ENCODE peak calls at places on chromosomes 3 and 15, in five cellular contexts. Q is heart right ventricle, V is fibroblast of mammary gland, I is astrocyte of the spinal cord, O is GM06990. T is an unnamed sample.

GRCh38 chr15:62306851-62307504 is 141.9 kb upstream of the C2CD4B start:
- DNase-seq in Q (peak; percentile 27), V (peak; percentile 83), I (peak; percentile 75), O (no peak), T (peak; percentile 87)

GRCh38 chr15:42650208-42651066 is 75.0 kb downstream of the STARD9 start:
- DNase-seq in Q (no peak), V (peak; percentile 89), I (peak; percentile 83), O (peak; percentile 52), T (peak; percentile 90)

GRCh38 chr3:69354948-69355347 is 30.9 kb downstream of the FRMD4B start:
- DNase-seq in Q (no peak), V (peak; percentile 37), I (no peak), O (no peak), T (no peak)

GRCh38 chr15:71254503-71254902 is 139.2 kb downstream of the THSD4 start:
- DNase-seq in Q (no peak), V (no peak), I (no peak), O (no peak), T (no peak)

GRCh38 chr3:10189557-10190374 is 25.0 kb downstream of the IRAK2 start:
- DNase-seq in Q (peak; percentile 86), V (peak; percentile 58), I (peak; percentile 25), O (no peak), T (peak; percentile 90)

GRCh38 chr3:99931059-99931458 is 113.4 kb downstream of the CMSS1 start:
- DNase-seq in Q (no peak), V (no peak), I (no peak), O (no peak), T (no peak)

GRCh38 chr3:37862219-37862711 is 585 bp downstream of the CTDSPL start:
- DNase-seq in Q (peak; percentile 63), V (peak; percentile 54), I (no peak), O (no peak), T (peak; percentile 34)

GRCh38 chr3:49359623-49360022 is 1.5 kb upstream of the GPX1 start:
- DNase-seq in Q (no peak), V (peak; percentile 57), I (peak; percentile 36), O (no peak), T (no peak)

GRCh38 chr15:98823012-98823458 is 174.7 kb downstream of the IGF1R start:
- DNase-seq in Q (no peak), V (peak; percentile 91), I (peak; percentile 92), O (no peak), T (peak; percentile 64)

GRCh38 chr15:32838338-32838737 is 120.5 kb downstream of the GREM1 start:
- DNase-seq in Q (no peak), V (peak; percentile 14), I (no peak), O (no peak), T (no peak)

GRCh38 chr3:186167646-186168045 is 58.8 kb upstream of the ETV5 start:
- DNase-seq in Q (no peak), V (no peak), I (no peak), O (no peak), T (no peak)

GRCh38 chr3:33940149-33940548 is 141.7 kb downstream of the PDCD6IP start:
- DNase-seq in Q (no peak), V (peak; percentile 55), I (no peak), O (no peak), T (no peak)

GRCh38 chr3:66097647-66098046 is 58.9 kb upstream of the MAGI1 start:
- DNase-seq in Q (no peak), V (no peak), I (no peak), O (no peak), T (no peak)

GRCh38 chr3:105351821-105352220 is 14.9 kb upstream of the ALCAM start:
- DNase-seq in Q (no peak), V (peak; percentile 79), I (peak; percentile 56), O (no peak), T (peak; percentile 58)

GRCh38 chr3:187291512-187292132 is at the start of gene MASP1:
- DNase-seq in Q (peak; percentile 57), V (no peak), I (peak; percentile 15), O (no peak), T (no peak)

GRCh38 chr3:61093364-61093763 is 157.9 kb downstream of the FHIT start:
- DNase-seq in Q (no peak), V (no peak), I (no peak), O (no peak), T (no peak)

GRCh38 chr15:84631706-84632272 is 22.3 kb downstream of the WDR73 start:
- DNase-seq in Q (no peak), V (peak; percentile 39), I (no peak), O (no peak), T (peak; percentile 24)

GRCh38 chr15:55884223-55884622 is 109.2 kb downstream of the NEDD4 start:
- DNase-seq in Q (no peak), V (peak; percentile 32), I (peak; percentile 27), O (no peak), T (peak; percentile 54)

GRCh38 chr3:187788984-187789857 is 44.0 kb upstream of the BCL6 start:
- DNase-seq in Q (no peak), V (no peak), I (no peak), O (no peak), T (no peak)

GRCh38 chr15:91586542-91586941 is 267.0 kb upstream of the SLCO3A1 start:
- DNase-seq in Q (no peak), V (no peak), I (no peak), O (no peak), T (no peak)

GRCh38 chr3:33380653-33381052 is 59.6 kb downstream of the UBP1 start:
- DNase-seq in Q (no peak), V (no peak), I (no peak), O (no peak), T (no peak)

GRCh38 chr3:2137651-2138050 is 39.0 kb downstream of the CNTN4 start:
- DNase-seq in Q (no peak), V (no peak), I (no peak), O (no peak), T (no peak)

GRCh38 chr3:2130726-2131125 is 32.1 kb downstream of the CNTN4 start:
- DNase-seq in Q (no peak), V (no peak), I (no peak), O (no peak), T (no peak)

DNA sequence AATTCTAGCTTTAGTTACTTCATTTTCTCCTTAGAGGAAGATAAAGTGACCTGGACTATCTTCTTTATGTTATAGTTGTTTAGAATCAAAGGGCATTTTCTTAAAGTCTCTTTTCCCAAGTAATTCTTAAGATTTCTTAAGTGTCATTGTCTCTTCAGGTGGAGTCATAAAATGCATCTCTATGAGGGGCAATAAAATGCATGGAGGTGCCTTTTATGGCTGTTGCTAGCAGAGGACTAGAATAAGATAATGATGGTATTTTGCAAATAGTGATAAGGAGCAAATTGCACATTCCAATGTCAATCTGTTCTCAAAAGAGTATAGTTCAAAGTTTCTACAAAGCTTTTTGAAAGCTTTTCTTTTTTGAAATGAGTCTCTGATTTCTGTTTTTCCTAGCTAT is 34.5 kb downstream of the CNTN4 start:
- DNase-seq in Q (no peak), V (no peak), I (no peak), O (no peak), T (no peak)
- TF ChIP-seq CTCF in Q (no peak), V (no peak), I (no peak), O (no peak), T (no peak)

GRCh38 chr15:75921732-75922703 is 18.3 kb downstream of the FBXO22 start:
- DNase-seq in Q (no peak), V (peak; percentile 94), I (peak; percentile 50), O (no peak), T (peak; percentile 87)
- TF ChIP-seq CTCF in Q (peak; percentile 49), V (peak; percentile 43), I (peak; percentile 42), O (peak; percentile 32), T (peak; percentile 50)

GRCh38 chr3:45139372-45139894 is 6.7 kb downstream of the CDCP1 start:
- DNase-seq in Q (no peak), V (peak; percentile 77), I (no peak), O (no peak), T (no peak)

GRCh38 chr3:45135959-45136358 is 10.2 kb downstream of the CDCP1 start:
- DNase-seq in Q (no peak), V (peak; percentile 58), I (no peak), O (no peak), T (no peak)

GRCh38 chr3:45134758-45135521 is 11.2 kb downstream of the CDCP1 start:
- DNase-seq in Q (no peak), V (peak; percentile 81), I (no peak), O (no peak), T (peak; percentile 68)

GRCh38 chr3:45140392-45140791 is 5.8 kb downstream of the CDCP1 start:
- DNase-seq in Q (no peak), V (peak; percentile 55), I (peak; percentile 45), O (no peak), T (peak; percentile 29)

DNA sequence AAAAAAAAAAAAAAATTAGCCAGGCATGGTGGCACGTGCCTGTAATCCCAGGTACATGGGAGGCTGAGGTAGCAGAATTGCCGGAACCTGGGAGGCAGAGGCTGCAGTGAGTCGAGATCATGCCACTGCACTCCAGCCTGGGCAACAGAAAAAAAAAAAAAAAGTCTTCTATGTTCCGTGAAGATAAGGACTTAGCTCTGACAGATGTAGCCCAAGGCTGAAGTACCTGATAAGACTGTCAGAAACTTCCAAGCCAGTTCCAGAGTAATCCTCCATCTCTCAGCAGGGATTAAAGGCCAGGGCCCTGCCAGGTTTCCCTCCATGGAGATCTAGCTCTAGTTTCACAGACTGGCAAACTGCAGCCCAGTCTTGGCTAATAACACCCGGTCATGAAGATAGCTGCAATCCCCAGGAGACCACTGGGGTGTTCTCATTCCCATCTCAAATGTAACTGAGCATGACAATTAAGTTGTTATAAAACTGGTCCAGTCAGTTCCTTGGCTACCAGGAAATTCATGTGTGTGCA is 8.5 kb downstream of the CDCP1 start:
- DNase-seq in Q (no peak), V (peak; percentile 75), I (no peak), O (no peak), T (peak; percentile 37)
- TF ChIP-seq CTCF in Q (no peak), V (no peak), I (no peak), O (no peak), T (no peak)

GRCh38 chr3:127772776-127773751 is 49.3 kb downstream of the MGLL start:
- DNase-seq in Q (no peak), V (no peak), I (no peak), O (no peak), T (no peak)

GRCh38 chr3:127775398-127776109 is 46.8 kb downstream of the MGLL start:
- DNase-seq in Q (peak; percentile 64), V (peak; percentile 80), I (peak; percentile 73), O (peak; percentile 67), T (peak; percentile 60)

GRCh38 chr3:127772273-127772672 is 50.0 kb downstream of the MGLL start:
- DNase-seq in Q (no peak), V (no peak), I (no peak), O (no peak), T (no peak)

GRCh38 chr3:127774647-127775046 is 47.7 kb downstream of the MGLL start:
- DNase-seq in Q (no peak), V (no peak), I (no peak), O (no peak), T (no peak)

GRCh38 chr3:127773752-127774395 is 48.4 kb downstream of the MGLL start:
- DNase-seq in Q (no peak), V (no peak), I (no peak), O (no peak), T (no peak)
- TF ChIP-seq CTCF in Q (no peak), V (no peak), I (no peak), O (no peak), T (no peak)

GRCh38 chr3:197027151-197027895 is 2.3 kb downstream of the MELTF start:
- DNase-seq in Q (no peak), V (peak; percentile 25), I (no peak), O (no peak), T (no peak)
- TF ChIP-seq CTCF in Q (no peak), V (no peak), I (no peak), O (no peak), T (no peak)